ENCODE peak calls at places on chromosomes 5 and 9, in nine cellular contexts. C is naive thymus-derived CD4-positive, alpha-beta T cell; A is pancreas; F is upper lobe of right lung; Z is Panc1; X is DND-41; D is thyroid gland; P is left ventricle myocardium inferior; Q is heart left ventricle. W is an unnamed sample.

GRCh38 chr9:278651-279050 is 64.0 kb downstream of the DOCK8 start:
- DNase-seq in C (peak; percentile 47), A (no peak), F (no peak), Z (no peak), X (no peak), D (no peak), P (no peak), Q (no peak), W (peak; percentile 28)

GRCh38 chr9:76926324-76926731 is 20.4 kb upstream of the PRUNE2 start:
- DNase-seq in C (no peak), A (no peak), F (no peak), Z (no peak), X (no peak), D (no peak), P (no peak), Q (no peak), W (no peak)

GRCh38 chr5:33738967-33739366 is 152.8 kb downstream of the ADAMTS12 start:
- DNase-seq in C (no peak), A (no peak), F (no peak), Z (no peak), X (no peak), D (no peak), P (no peak), Q (no peak), W (no peak)

GRCh38 chr5:1341863-1342262 is 3.0 kb downstream of the CLPTM1L start:
- DNase-seq in C (no peak), A (no peak), F (no peak), Z (no peak), X (no peak), D (no peak), P (no peak), Q (no peak), W (no peak)

GRCh38 chr5:6373081-6373846 is 5.1 kb downstream of the MED10 start:
- DNase-seq in C (no peak), A (no peak), F (no peak), Z (no peak), X (no peak), D (no peak), P (no peak), Q (no peak), W (no peak)

GRCh38 chr5:178271726-178272479 is 39.3 kb upstream of the PHYKPL start:
- DNase-seq in C (no peak), A (no peak), F (no peak), Z (no peak), X (no peak), D (peak; percentile 63), P (no peak), Q (peak; percentile 50), W (no peak)

GRCh38 chr5:144468542-144468941 is 297.9 kb downstream of the KCTD16 start:
- DNase-seq in C (no peak), A (no peak), F (no peak), Z (no peak), X (no peak), D (no peak), P (no peak), Q (no peak), W (no peak)

GRCh38 chr5:172869734-172870133 is 35.7 kb downstream of the ERGIC1 start:
- DNase-seq in C (no peak), A (no peak), F (no peak), Z (no peak), X (no peak), D (peak; percentile 47), P (no peak), Q (no peak), W (no peak)

GRCh38 chr9:94982211-94982610 is 255.7 kb downstream of the AOPEP start:
- DNase-seq in C (no peak), A (no peak), F (no peak), Z (no peak), X (no peak), D (no peak), P (no peak), Q (no peak), W (no peak)

GRCh38 chr9:94987731-94988130 is 261.2 kb downstream of the AOPEP start:
- DNase-seq in C (no peak), A (no peak), F (no peak), Z (no peak), X (no peak), D (peak; percentile 61), P (no peak), Q (no peak), W (no peak)

GRCh38 chr9:94983552-94983951 is 257.1 kb downstream of the AOPEP start:
- DNase-seq in C (no peak), A (no peak), F (no peak), Z (no peak), X (no peak), D (no peak), P (no peak), Q (no peak), W (no peak)

GRCh38 chr9:94984891-94985476 is 258.5 kb downstream of the AOPEP start:
- DNase-seq in C (no peak), A (no peak), F (no peak), Z (no peak), X (no peak), D (no peak), P (no peak), Q (no peak), W (no peak)

DNA sequence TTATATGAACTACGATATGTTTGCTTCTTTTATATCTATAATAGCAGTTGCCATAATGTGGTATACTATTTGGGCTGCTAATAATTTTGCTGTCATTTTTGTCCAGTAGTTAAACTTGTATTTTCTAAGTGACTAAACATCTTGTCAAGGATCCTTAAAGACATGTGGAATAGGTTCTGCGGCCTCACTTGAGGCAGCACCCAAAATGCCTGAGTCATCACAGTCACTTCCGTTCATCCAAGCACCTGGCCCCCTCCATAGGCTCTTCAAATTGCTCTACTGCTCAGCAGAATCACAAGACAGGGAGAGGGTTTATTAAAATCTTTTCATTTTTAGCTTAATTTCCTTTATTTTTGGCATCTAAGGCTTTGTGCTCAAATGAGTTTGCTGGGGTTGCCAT is 259.1 kb downstream of the AOPEP start:
- DNase-seq in C (no peak), A (no peak), F (no peak), Z (no peak), X (no peak), D (peak; percentile 85), P (no peak), Q (no peak), W (no peak)
- H3K27ac ChIP-seq in C (no peak overlapping the region), A (no peak overlapping the region), F (no peak overlapping the region), Z (no peak overlapping the region), X (no peak overlapping the region), D (peak overlapping the region; percentile 88), P (no peak overlapping the region), Q (no peak overlapping the region), W (no peak overlapping the region)

GRCh38 chr5:74241751-74242140 is 398.8 kb downstream of the ENC1 start:
- DNase-seq in C (no peak), A (no peak), F (no peak), Z (no peak), X (no peak), D (no peak), P (no peak), Q (no peak), W (no peak)

GRCh38 chr5:74239268-74239667 is 401.3 kb downstream of the ENC1 start:
- DNase-seq in C (no peak), A (no peak), F (no peak), Z (no peak), X (no peak), D (no peak), P (no peak), Q (no peak), W (no peak)

GRCh38 chr5:74242516-74242915 is 398.0 kb downstream of the ENC1 start:
- DNase-seq in C (no peak), A (no peak), F (no peak), Z (no peak), X (no peak), D (no peak), P (no peak), Q (no peak), W (no peak)

GRCh38 chr5:74243634-74244033 is 396.9 kb downstream of the ENC1 start:
- DNase-seq in C (no peak), A (no peak), F (no peak), Z (no peak), X (no peak), D (no peak), P (no peak), Q (no peak), W (no peak)

DNA sequence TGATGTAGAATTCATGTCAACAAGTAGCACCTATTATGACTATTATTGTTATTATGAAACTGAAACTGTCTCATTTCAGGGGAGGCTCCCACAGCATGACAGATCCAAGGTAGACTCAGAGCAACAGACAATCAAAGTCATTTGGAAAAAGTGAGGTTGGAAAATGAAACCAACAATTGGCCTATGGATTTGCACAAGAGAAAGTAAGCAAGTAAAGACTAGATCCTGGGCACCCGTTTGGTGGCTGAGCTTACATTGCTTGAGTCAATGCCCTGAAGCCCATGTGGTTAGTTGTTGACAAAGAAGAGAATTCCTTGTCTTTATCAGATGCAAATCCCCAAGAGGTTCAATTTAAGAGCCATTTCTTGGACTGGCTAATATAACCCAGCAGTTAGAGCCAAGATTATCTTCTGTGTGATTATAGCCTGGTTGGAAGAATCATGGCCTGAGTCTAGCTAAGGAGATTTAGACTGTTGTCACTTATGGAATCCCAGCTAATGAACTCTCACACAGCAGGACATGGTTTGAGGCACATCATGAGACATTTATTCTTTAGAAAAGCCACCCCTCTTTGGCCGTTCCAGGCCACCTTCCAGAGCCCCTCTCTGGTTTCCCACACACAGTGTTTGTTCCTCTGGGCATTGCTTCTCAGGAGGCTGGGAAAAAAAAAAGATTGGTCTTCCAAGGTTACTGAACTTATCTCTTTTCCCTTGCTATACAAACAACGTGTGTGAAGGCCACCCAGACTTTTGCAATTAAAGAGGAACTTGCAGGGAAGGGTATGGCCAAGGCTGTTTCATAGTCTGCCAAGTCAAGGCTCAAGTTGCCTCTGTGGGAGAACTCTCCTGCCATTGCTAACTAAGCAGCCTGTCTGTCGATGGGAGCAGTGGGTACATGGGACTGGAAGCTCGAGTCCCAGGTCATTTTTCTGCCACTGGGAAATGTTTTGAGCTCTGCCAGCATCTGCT is 399.5 kb downstream of the ENC1 start:
- DNase-seq in C (no peak), A (peak; percentile 62), F (no peak), Z (no peak), X (no peak), D (no peak), P (no peak), Q (no peak), W (no peak)
- H3K27ac ChIP-seq in C (no peak overlapping the region), A (no peak overlapping the region), F (no peak overlapping the region), Z (no peak overlapping the region), X (no peak overlapping the region), D (no peak overlapping the region), P (no peak overlapping the region), Q (no peak overlapping the region), W (no peak overlapping the region)

GRCh38 chr5:139149477-139150199 is 48.5 kb downstream of the SIL1 start:
- DNase-seq in C (no peak), A (no peak), F (no peak), Z (no peak), X (no peak), D (no peak), P (no peak), Q (no peak), W (no peak)
- H3K27ac ChIP-seq in C (no peak overlapping the region), A (no peak overlapping the region), F (peak overlapping the region; percentile 58), Z (no peak overlapping the region), X (no peak overlapping the region), D (peak overlapping the region; percentile 81), P (peak overlapping the region; percentile 68), Q (no peak overlapping the region), W (no peak overlapping the region)

GRCh38 chr9:104927216-104927911 is 591 bp downstream of the ABCA1 start:
- DNase-seq in C (peak; percentile 33), A (peak; percentile 43), F (peak; percentile 67), Z (no peak), X (no peak), D (peak; percentile 54), P (peak; percentile 35), Q (peak; percentile 67), W (no peak)

GRCh38 chr9:104927912-104928740 is at the start of gene ABCA1:
- DNase-seq in C (peak; percentile 82), A (peak; percentile 91), F (peak; percentile 93), Z (no peak), X (peak; percentile 4), D (peak; percentile 95), P (peak; percentile 94), Q (peak; percentile 93), W (peak; percentile 74)

GRCh38 chr9:104923289-104923688 is 4.7 kb downstream of the ABCA1 start:
- DNase-seq in C (no peak), A (no peak), F (no peak), Z (no peak), X (no peak), D (no peak), P (no peak), Q (no peak), W (no peak)

GRCh38 chr9:104921067-104921741 is 6.8 kb downstream of the ABCA1 start:
- DNase-seq in C (no peak), A (no peak), F (no peak), Z (no peak), X (no peak), D (no peak), P (no peak), Q (no peak), W (no peak)

GRCh38 chr9:104923740-104924139 is 4.2 kb downstream of the ABCA1 start:
- DNase-seq in C (no peak), A (no peak), F (no peak), Z (no peak), X (no peak), D (peak; percentile 36), P (no peak), Q (no peak), W (no peak)
- H3K27ac ChIP-seq in C (no peak overlapping the region), A (no peak overlapping the region), F (no peak overlapping the region), Z (no peak overlapping the region), X (no peak overlapping the region), D (peak overlapping the region; percentile 64), P (no peak overlapping the region), Q (no peak overlapping the region), W (no peak overlapping the region)

W was measured in CD8-positive, alpha-beta T cell.